ENCODE peak calls at places on chromosomes 2 and 18, in four cellular contexts. G is activated gamma-delta T cell treated with Interleukin-2 at 50 U/mL for 16 hours, O is hypothalamus, S is dorsolateral prefrontal cortex. F is an unnamed sample.

GRCh38 chr2:229868794-229869193 is 53.0 kb downstream of the TRIP12 start:
- DNase-seq in G (no peak), S (no peak), O (no peak), F (no peak)

GRCh38 chr18:34322365-34323289 is 97.9 kb upstream of the NOL4 start:
- DNase-seq in G (no peak), S (peak), O (no peak), F (peak)

GRCh38 chr2:26451700-26452099 is 26.2 kb downstream of the OTOF start:
- DNase-seq in S (no peak), O (no peak), G (no peak), F (no peak)

GRCh38 chr2:181573140-181573736 is 83.7 kb downstream of the CERKL start:
- DNase-seq in G (no peak), O (no peak), S (no peak), F (no peak)

GRCh38 chr2:240596491-240596931 is 10.0 kb downstream of the CAPN10 start:
- DNase-seq in G (no peak), O (peak), S (peak), F (peak)

GRCh38 chr2:199861116-199861774 is 10.3 kb upstream of the FTCDNL1 start:
- DNase-seq in O (no peak), S (no peak), G (no peak), F (no peak)

GRCh38 chr2:200330351-200331120 is 24.0 kb downstream of the SPATS2L start:
- DNase-seq in G (no peak), S (no peak), O (no peak), F (no peak)

GRCh38 chr2:102186676-102187190 is at the start of gene IL1RL2:
- DNase-seq in O (no peak), S (peak), G (no peak), F (no peak)

GRCh38 chr2:60819155-60819862 is 62.1 kb upstream of the REL start:
- DNase-seq in O (no peak), G (peak), S (no peak), F (no peak)

GRCh38 chr2:70613510-70613909 is 59.9 kb upstream of the TGFA start:
- DNase-seq in O (no peak), G (no peak), S (no peak), F (no peak)

GRCh38 chr2:217075225-217075802 is 215.4 kb upstream of the TNP1 start:
- DNase-seq in S (no peak), G (no peak), O (no peak), F (no peak)

GRCh38 chr2:61210332-61210981 is 48.5 kb downstream of the C2orf74 start:
- DNase-seq in G (no peak), S (no peak), O (no peak), F (no peak)

GRCh38 chr2:28274911-28275685 is 117.6 kb upstream of the FOSL2 start:
- DNase-seq in O (no peak), G (no peak), S (no peak), F (no peak)

GRCh38 chr2:120105360-120105759 is 92.5 kb downstream of the EPB41L5 start:
- DNase-seq in G (no peak), S (no peak), O (no peak), F (no peak)

GRCh38 chr2:234673501-234673900 is 176.6 kb upstream of the ARL4C start:
- DNase-seq in O (no peak), S (no peak), G (no peak), F (no peak)

GRCh38 chr18:70423988-70424387 is 135.1 kb downstream of the SOCS6 start:
- DNase-seq in G (no peak), O (no peak), S (no peak), F (peak)

GRCh38 chr2:10534514-10535250 is 86.6 kb upstream of the ODC1 start:
- DNase-seq in O (no peak), G (no peak), S (peak), F (no peak)

GRCh38 chr18:34624551-34624950 is 85.5 kb upstream of the DTNA start:
- DNase-seq in S (no peak), O (no peak), G (no peak), F (no peak)

F was measured in occipital lobe.